ENCODE peak calls at places on chromosomes 13 and 19, in eight cellular contexts. X, I, D, B, W, K, J and A are unnamed samples.
A peak's percentile ranks its signal among the peaks of the same experiment; 100 is the strongest.

GRCh38 chr19:44552324-44552723 is 22.8 kb upstream of the CEACAM20 start:
- DNase-seq in X (no peak), I (no peak), D (peak; percentile 16), B (no peak), W (peak; percentile 19), K (no peak), J (peak; percentile 31), A (peak; percentile 70)

GRCh38 chr19:39157275-39157996 is 31.9 kb downstream of the PAK4 start:
- DNase-seq in X (no peak), I (no peak), D (no peak), B (no peak), W (no peak), K (no peak), J (peak; percentile 21), A (no peak)

GRCh38 chr13:31121327-31122140 is 40.2 kb downstream of the HSPH1 start:
- DNase-seq in X (no peak), I (no peak), D (no peak), B (no peak), W (no peak), K (no peak), J (no peak), A (peak; percentile 27)

GRCh38 chr13:29909975-29910674 is 59.7 kb upstream of the UBL3 start:
- DNase-seq in X (no peak), I (no peak), D (peak; percentile 88), B (no peak), W (no peak), K (no peak), J (peak; percentile 94), A (no peak)

GRCh38 chr19:7605490-7606222 is 10.0 kb downstream of the CAMSAP3 start:
- DNase-seq in X (no peak), I (no peak), D (peak; percentile 25), B (no peak), W (peak; percentile 43), K (no peak), J (peak; percentile 26), A (peak; percentile 86)

GRCh38 chr19:43464089-43464775 is 1.2 kb downstream of the LYPD3 start:
- DNase-seq in X (peak; percentile 85), I (peak; percentile 59), D (no peak), B (peak; percentile 85), W (peak; percentile 73), K (no peak), J (no peak), A (peak; percentile 88)

GRCh38 chr13:27007166-27007565 is 164.4 kb downstream of the USP12 start:
- DNase-seq in X (no peak), I (no peak), D (no peak), B (no peak), W (no peak), K (peak; percentile 34), J (no peak), A (no peak)

GRCh38 chr19:49119411-49120324 is at the start of gene PPFIA3:
- DNase-seq in X (peak; percentile 59), I (peak; percentile 8), D (peak; percentile 85), B (no peak), W (no peak), K (no peak), J (peak; percentile 42), A (no peak)

GRCh38 chr13:43377955-43378354 is 354.6 kb downstream of the DNAJC15 start:
- DNase-seq in X (no peak), I (no peak), D (peak; percentile 71), B (no peak), W (no peak), K (no peak), J (peak; percentile 70), A (no peak)

GRCh38 chr19:7722231-7722651 is 9.7 kb downstream of the CLEC4G start:
- DNase-seq in X (no peak), I (no peak), D (no peak), B (no peak), W (no peak), K (no peak), J (no peak), A (no peak)

GRCh38 chr19:48044561-48044960 is 682 bp upstream of the CABP5 start:
- DNase-seq in X (no peak), I (no peak), D (peak; percentile 6), B (no peak), W (no peak), K (no peak), J (no peak), A (no peak)

GRCh38 chr13:101681834-101682233 is 229.4 kb downstream of the ITGBL1 start:
- DNase-seq in X (no peak), I (no peak), D (peak; percentile 62), B (no peak), W (no peak), K (no peak), J (peak; percentile 50), A (no peak)

GRCh38 chr19:30784850-30785459 is 412.8 kb downstream of the ZNF536 start:
- DNase-seq in X (peak; percentile 35), I (peak; percentile 31), D (peak; percentile 39), B (peak; percentile 21), W (peak; percentile 36), K (peak; percentile 17), J (peak; percentile 39), A (peak; percentile 89)

GRCh38 chr13:24741016-24741662 is 22.8 kb upstream of the RNF17 start:
- DNase-seq in X (no peak), I (no peak), D (no peak), B (no peak), W (no peak), K (no peak), J (no peak), A (no peak)

GRCh38 chr19:6970021-6970420 is 51.2 kb downstream of the MBD3L2B start:
- DNase-seq in X (no peak), I (no peak), D (no peak), B (no peak), W (no peak), K (no peak), J (no peak), A (no peak)

GRCh38 chr19:54282706-54283105 is 1.8 kb upstream of the LILRB2 start:
- DNase-seq in X (no peak), I (no peak), D (no peak), B (no peak), W (no peak), K (no peak), J (no peak), A (no peak)

GRCh38 chr19:1079566-1080111 is 12.7 kb downstream of the ARHGAP45 start:
- DNase-seq in X (no peak), I (peak; percentile 60), D (no peak), B (peak; percentile 25), W (peak; percentile 80), K (no peak), J (no peak), A (no peak)

GRCh38 chr13:40813662-40814454 is 24.4 kb downstream of the SLC25A15 start:
- DNase-seq in X (no peak), I (no peak), D (peak; percentile 41), B (no peak), W (no peak), K (no peak), J (peak; percentile 37), A (peak; percentile 57)

GRCh38 chr19:4337906-4338440 is 654 bp downstream of the STAP2 start:
- DNase-seq in X (no peak), I (no peak), D (peak; percentile 42), B (no peak), W (no peak), K (no peak), J (no peak), A (no peak)

GRCh38 chr19:56101746-56102535 is 19.2 kb downstream of the ZNF787 start:
- DNase-seq in X (no peak), I (no peak), D (no peak), B (no peak), W (no peak), K (no peak), J (no peak), A (no peak)

GRCh38 chr19:29084266-29084665 is 128.7 kb downstream of the UQCRFS1 start:
- DNase-seq in X (no peak), I (no peak), D (peak; percentile 6), B (no peak), W (no peak), K (no peak), J (peak; percentile 31), A (no peak)

GRCh38 chr19:4069331-4069959 is 2.7 kb upstream of the ZBTB7A start:
- DNase-seq in X (no peak), I (no peak), D (no peak), B (peak; percentile 25), W (peak; percentile 60), K (no peak), J (no peak), A (no peak)

GRCh38 chr19:33295621-33296472 is 6.5 kb downstream of the CEBPA start:
- DNase-seq in X (no peak), I (no peak), D (no peak), B (no peak), W (no peak), K (no peak), J (no peak), A (no peak)

GRCh38 chr19:5578094-5578846 is 10.5 kb upstream of the TINCR start:
- DNase-seq in X (peak; percentile 50), I (peak; percentile 54), D (peak; percentile 86), B (peak; percentile 68), W (peak; percentile 72), K (peak; percentile 14), J (peak; percentile 48), A (no peak)

GRCh38 chr13:94009696-94010095 is 469.8 kb downstream of the DCT start:
- DNase-seq in X (no peak), I (no peak), D (peak; percentile 73), B (no peak), W (no peak), K (no peak), J (peak; percentile 49), A (no peak)